ENCODE peak calls at places on chromosomes 2 and 18, in ten cellular contexts. Z is psoas muscle, T is fibroblast of the aortic adventitia, M is astrocyte, W is brain microvascular endothelial cell, G is B cell, N is endothelial cell, D is sigmoid colon, O is HCT116, E is pancreas. A is an unnamed sample.
A peak's percentile ranks its signal among the peaks of the same experiment; 100 is the strongest.

GRCh38 chr2:150878347-150878746 is 383.3 kb downstream of the RBM43 start:
- DNase-seq in T (peak; percentile 39), Z (no peak), D (no peak), G (no peak), N (no peak), E (no peak), O (peak; percentile 62), M (peak; percentile 28), W (peak; percentile 38), A (no peak)

GRCh38 chr2:30367232-30368070 is 79.6 kb upstream of the LCLAT1 start:
- DNase-seq in T (peak; percentile 62), E (no peak), O (no peak), M (peak; percentile 46), W (peak; percentile 10), G (no peak), D (no peak), Z (no peak), N (no peak), A (no peak)

GRCh38 chr2:205650450-205650849 is 31.9 kb upstream of the NRP2 start:
- DNase-seq in O (no peak), E (no peak), W (peak; percentile 53), T (peak; percentile 89), N (no peak), G (no peak), Z (no peak), M (peak; percentile 65), D (no peak), A (no peak)

GRCh38 chr18:45456076-45457066 is 158.9 kb upstream of the SLC14A2 start:
- DNase-seq in O (no peak), M (no peak), Z (peak; percentile 19), D (no peak), T (no peak), N (no peak), G (peak; percentile 58), E (no peak), W (no peak), A (no peak)

GRCh38 chr18:4246374-4246773 is 208.7 kb downstream of the DLGAP1 start:
- DNase-seq in T (no peak), Z (no peak), E (no peak), W (no peak), G (no peak), N (no peak), O (no peak), M (no peak), D (no peak), A (no peak)

GRCh38 chr2:230908094-230908594 is 16.9 kb downstream of the GPR55 start:
- DNase-seq in M (no peak), D (peak; percentile 49), G (no peak), T (no peak), O (no peak), Z (no peak), E (no peak), W (no peak), N (no peak), A (peak; percentile 9)

GRCh38 chr18:10299686-10300085 is 154.7 kb upstream of the APCDD1 start:
- DNase-seq in G (no peak), E (no peak), N (no peak), T (no peak), W (no peak), O (no peak), M (no peak), D (no peak), Z (no peak), A (no peak)

GRCh38 chr2:195961873-195962272 is 106.8 kb downstream of the DNAH7 start:
- DNase-seq in N (no peak), D (no peak), M (no peak), Z (no peak), O (no peak), E (no peak), G (no peak), W (no peak), T (no peak), A (no peak)

GRCh38 chr2:8003462-8004075 is 678.3 kb upstream of the ID2 start:
- DNase-seq in N (no peak), G (no peak), O (no peak), W (peak; percentile 60), T (peak; percentile 86), E (no peak), D (peak; percentile 88), Z (peak; percentile 71), M (peak; percentile 52), A (no peak)

GRCh38 chr2:45614330-45614729 is 3.3 kb upstream of the SRBD1 start:
- DNase-seq in O (no peak), G (no peak), M (no peak), E (no peak), D (no peak), Z (no peak), N (no peak), W (no peak), T (peak; percentile 14), A (no peak)

GRCh38 chr2:33242845-33243244 is 233.6 kb upstream of the RASGRP3 start:
- DNase-seq in G (no peak), E (no peak), W (peak; percentile 85), M (peak; percentile 90), T (peak; percentile 82), O (no peak), Z (no peak), D (no peak), N (no peak), A (no peak)

GRCh38 chr18:79599503-79599931 is 80.1 kb upstream of the CTDP1 start:
- DNase-seq in G (no peak), O (no peak), E (no peak), W (peak; percentile 15), M (peak; percentile 80), D (peak; percentile 44), Z (no peak), N (no peak), T (no peak), A (peak; percentile 11)

GRCh38 chr2:67886423-67886822 is 176.4 kb downstream of the C1D start:
- DNase-seq in N (no peak), E (no peak), M (no peak), W (no peak), D (no peak), Z (no peak), O (no peak), G (no peak), T (no peak), A (no peak)

GRCh38 chr2:178946494-178946893 is 103.4 kb downstream of the CCDC141 start:
- DNase-seq in W (no peak), T (no peak), G (no peak), O (no peak), N (no peak), Z (no peak), D (no peak), M (no peak), E (no peak), A (no peak)

GRCh38 chr2:165357758-165358157 is 111.7 kb upstream of the CSRNP3 start:
- DNase-seq in O (no peak), E (no peak), T (peak; percentile 81), M (peak; percentile 85), W (peak; percentile 71), D (no peak), Z (no peak), N (no peak), G (no peak), A (no peak)

GRCh38 chr2:79966369-79966768 is 338.2 kb downstream of the LRRTM1 start:
- DNase-seq in G (no peak), T (no peak), O (no peak), Z (no peak), W (no peak), N (no peak), D (no peak), M (no peak), E (no peak), A (no peak)

GRCh38 chr2:198322275-198322674 is 517.9 kb downstream of the PLCL1 start:
- DNase-seq in M (no peak), N (peak; percentile 34), E (no peak), O (no peak), Z (no peak), D (no peak), T (no peak), G (no peak), W (no peak), A (peak; percentile 35)
- TF ChIP-seq CTCF in M (peak; percentile 3), N (peak; percentile 44), E (no peak), O (no peak), Z (no peak), D (no peak), T (peak; percentile 34), G (peak; percentile 16), W (peak; percentile 62), A (peak; percentile 37)

DNA sequence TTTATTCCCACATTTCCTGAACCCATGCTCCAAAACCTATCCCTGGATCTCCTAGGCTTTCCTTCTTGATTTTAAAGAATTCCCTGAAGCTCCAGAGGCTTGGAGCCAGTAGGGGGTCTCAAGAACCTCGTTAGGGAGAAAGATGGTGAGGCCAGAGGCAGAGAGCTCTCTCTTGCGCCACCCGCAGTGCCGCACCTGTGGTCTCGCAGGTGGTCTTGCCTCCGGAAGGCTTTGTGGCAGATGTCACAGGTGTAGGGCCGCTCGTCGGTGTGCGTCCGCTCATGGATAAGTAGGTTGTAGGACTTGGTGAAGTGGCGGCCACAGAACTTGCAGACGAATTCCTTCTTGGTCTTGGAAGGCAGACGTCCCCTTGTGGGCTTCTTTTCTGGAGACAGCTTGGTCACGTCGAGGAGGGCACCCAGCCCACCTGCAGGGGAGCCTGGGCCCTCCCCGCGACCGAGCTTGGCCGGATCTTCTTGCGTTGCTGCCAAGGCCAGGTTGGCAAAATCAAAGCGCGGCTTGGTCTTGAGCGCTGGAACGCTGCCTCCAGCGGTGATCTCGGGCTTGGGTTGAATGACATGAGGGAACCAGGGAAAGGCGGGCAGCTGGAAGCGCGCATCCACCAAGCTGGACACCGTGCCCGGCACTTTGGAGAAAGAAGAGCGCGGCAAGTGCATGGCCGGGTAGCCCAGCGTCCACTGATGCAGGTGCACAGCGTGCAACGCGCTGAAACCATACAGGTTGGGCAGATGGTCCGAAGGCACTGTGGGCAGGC is 5.3 kb downstream of the OSR1 start:
- DNase-seq in D (no peak), Z (no peak), E (no peak), M (no peak), W (no peak), G (peak; percentile 14), T (peak; percentile 51), O (no peak), N (no peak), A (no peak)
- TF ChIP-seq CTCF in D (no peak), Z (no peak), E (no peak), M (no peak), W (peak; percentile 48), G (no peak), T (no peak), O (no peak), N (no peak), A (no peak)

GRCh38 chr2:127270663-127271062 is 23.3 kb downstream of the ERCC3 start:
- DNase-seq in D (no peak), G (no peak), W (no peak), E (no peak), Z (no peak), T (no peak), O (no peak), M (no peak), N (no peak), A (no peak)
- TF ChIP-seq CTCF in D (no peak), G (no peak), W (peak; percentile 37), E (no peak), Z (no peak), T (no peak), O (no peak), M (no peak), N (no peak), A (no peak)

GRCh38 chr2:129074526-129074925 is 755.9 kb upstream of the HS6ST1 start:
- DNase-seq in N (no peak), E (no peak), O (no peak), T (no peak), G (no peak), D (no peak), W (no peak), Z (no peak), M (no peak), A (no peak)

GRCh38 chr2:129080715-129081472 is 762.2 kb upstream of the HS6ST1 start:
- DNase-seq in M (no peak), D (no peak), E (no peak), Z (no peak), N (no peak), G (no peak), O (no peak), T (no peak), W (no peak), A (no peak)

GRCh38 chr2:129078548-129078947 is 759.9 kb upstream of the HS6ST1 start:
- DNase-seq in M (no peak), W (no peak), N (no peak), Z (no peak), G (no peak), T (no peak), D (no peak), E (no peak), O (no peak), A (no peak)
- TF ChIP-seq CTCF in M (no peak), W (no peak), N (no peak), Z (no peak), G (no peak), T (no peak), D (no peak), E (no peak), O (no peak), A (no peak)